ENCODE peak calls at places on chromosomes 6 and 20, in four cellular contexts. E is brain microvascular endothelial cell, R is SK-N-SH, J is mammary epithelial cell. F is an unnamed sample.

GRCh38 chr6:273441-274111 is 18.7 kb upstream of the DUSP22 start:
- DNase-seq in E (no peak), J (no peak), R (no peak), F (no peak)

GRCh38 chr6:167668019-167668753 is 158.5 kb upstream of the AFDN start:
- DNase-seq in J (no peak), E (no peak), R (no peak), F (peak)

GRCh38 chr6:159852877-159853276 is 37.9 kb upstream of the MAS1 start:
- DNase-seq in E (no peak), R (no peak), J (no peak), F (no peak)

GRCh38 chr6:3946779-3947178 is 97.6 kb downstream of the FAM50B start:
- DNase-seq in R (no peak), E (no peak), J (no peak), F (no peak)

GRCh38 chr6:14278436-14278835 is 160.9 kb downstream of the CD83 start:
- DNase-seq in J (no peak), R (no peak), E (no peak), F (no peak)

GRCh38 chr6:16999486-17000436 is 102.1 kb upstream of the STMND1 start:
- DNase-seq in J (peak), R (no peak), E (no peak), F (no peak)

GRCh38 chr6:1630212-1630770 is 20.6 kb downstream of the FOXC1 start:
- DNase-seq in E (no peak), J (no peak), R (no peak), F (no peak)

GRCh38 chr6:163579111-163579879 is 164.8 kb downstream of the QKI start:
- DNase-seq in J (no peak), R (no peak), E (no peak), F (no peak)

GRCh38 chr20:57959589-57959988 is 249.8 kb upstream of the PMEPA1 start:
- DNase-seq in R (no peak), E (no peak), J (no peak), F (no peak)

GRCh38 chr6:112258636-112259336 is 4.4 kb upstream of the LAMA4 start:
- DNase-seq in R (no peak), J (no peak), E (no peak), F (no peak)

GRCh38 chr20:47205577-47206123 is 150.8 kb downstream of the ZMYND8 start:
- DNase-seq in E (peak), R (peak), J (peak), F (peak)

GRCh38 chr6:84260186-84260585 is 32.7 kb upstream of the CEP162 start:
- DNase-seq in J (no peak), R (no peak), E (no peak), F (peak)

GRCh38 chr6:121522265-121522664 is 86.8 kb downstream of the GJA1 start:
- DNase-seq in J (peak), E (peak), R (no peak), F (no peak)

GRCh38 chr20:47031028-47031427 is 136.4 kb downstream of the EYA2 start:
- DNase-seq in J (no peak), R (no peak), E (no peak), F (no peak)

GRCh38 chr20:4898282-4898681 is 103.0 kb downstream of the SLC23A2 start:
- DNase-seq in R (no peak), J (peak), E (peak), F (peak)

GRCh38 chr20:13432126-13432525 is 206.6 kb downstream of the TASP1 start:
- DNase-seq in E (no peak), R (no peak), J (no peak), F (no peak)

GRCh38 chr20:37381621-37382538 is 35.9 kb downstream of the SRC start:
- DNase-seq in J (no peak), E (no peak), R (peak), F (no peak)

GRCh38 chr6:167441653-167442644 is 117.1 kb downstream of the TTLL2 start:
- DNase-seq in E (no peak), R (peak), J (no peak), F (no peak)

GRCh38 chr20:61536671-61537070 is 284.6 kb downstream of the CDH4 start:
- DNase-seq in R (no peak), J (no peak), E (no peak), F (no peak)

GRCh38 chr20:54668271-54669053 is 193.1 kb downstream of the DOK5 start:
- DNase-seq in R (peak), E (no peak), J (no peak), F (peak)
- TF ChIP-seq CTCF in R (peak), E (peak), J (peak), F (peak)

GRCh38 chr6:170522565-170523183 is 30.4 kb downstream of the PSMB1 start:
- DNase-seq in E (no peak), R (peak), J (no peak), F (peak)
- TF ChIP-seq CTCF in E (peak), R (peak), J (peak), F (peak)

GRCh38 chr20:32439132-32439829 is 81.2 kb downstream of the ASXL1 start:
- DNase-seq in J (no peak), E (peak), R (no peak), F (no peak)
- TF ChIP-seq CTCF in J (no peak), E (peak), R (no peak), F (no peak)

GRCh38 chr6:89282749-89283148 is 32.4 kb downstream of the GABRR2 start:
- DNase-seq in E (no peak), R (no peak), J (no peak), F (no peak)

GRCh38 chr6:89284963-89285735 is 29.9 kb downstream of the GABRR2 start:
- DNase-seq in E (no peak), R (no peak), J (no peak), F (no peak)

GRCh38 chr6:89284081-89284480 is 31.0 kb downstream of the GABRR2 start:
- DNase-seq in E (no peak), J (no peak), R (no peak), F (no peak)

GRCh38 chr6:89278956-89279355 is 36.1 kb downstream of the GABRR2 start:
- DNase-seq in E (no peak), J (no peak), R (no peak), F (no peak)

GRCh38 chr6:89281779-89282246 is 33.3 kb downstream of the GABRR2 start:
- DNase-seq in E (peak), R (peak), J (peak), F (peak)
- TF ChIP-seq CTCF in E (peak), R (peak), J (peak), F (peak)

GRCh38 chr6:148524509-148524908 is 181.9 kb downstream of the SASH1 start:
- DNase-seq in J (no peak), E (peak), R (no peak), F (no peak)

GRCh38 chr6:148524976-148525375 is 182.3 kb downstream of the SASH1 start:
- DNase-seq in J (no peak), R (no peak), E (peak), F (no peak)

GRCh38 chr6:148525453-148525852 is 182.8 kb downstream of the SASH1 start:
- DNase-seq in J (no peak), E (peak), R (no peak), F (no peak)

GRCh38 chr6:148523051-148523450 is 180.4 kb downstream of the SASH1 start:
- DNase-seq in E (peak), R (no peak), J (no peak), F (no peak)

GRCh38 chr6:148523551-148523950 is 180.9 kb downstream of the SASH1 start:
- DNase-seq in J (no peak), R (no peak), E (no peak), F (no peak)
- TF ChIP-seq CTCF in J (no peak), R (no peak), E (no peak), F (no peak)

DNA sequence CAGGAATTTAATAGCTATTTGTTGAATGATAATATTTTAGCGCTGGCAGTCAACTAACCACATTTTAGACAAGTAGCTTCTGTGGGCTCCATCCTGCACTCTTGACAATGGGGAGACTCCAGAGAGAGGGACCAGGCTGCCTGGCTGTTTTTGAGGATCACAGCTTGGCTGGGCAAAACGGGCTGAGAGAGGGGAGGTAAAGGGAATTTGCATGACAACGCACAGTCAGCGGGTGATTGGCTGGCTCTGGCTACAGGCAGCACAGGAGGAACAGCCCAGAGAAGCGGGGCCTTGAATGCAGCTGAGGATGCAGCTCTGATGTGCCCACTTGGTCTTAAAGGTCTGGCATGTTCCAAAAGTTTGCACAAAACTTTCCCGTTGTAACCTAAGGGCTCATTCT is 41.2 kb downstream of the LRFN2 start:
- DNase-seq in J (no peak), E (no peak), R (no peak), F (peak)
- TF ChIP-seq CTCF in J (no peak), E (no peak), R (no peak), F (no peak)

GRCh38 chr6:82246802-82247633 is 526 bp downstream of the IBTK start:
- DNase-seq in J (peak), E (peak), R (peak), F (peak)
- TF ChIP-seq CTCF in J (peak), E (no peak), R (peak), F (no peak)

DNA sequence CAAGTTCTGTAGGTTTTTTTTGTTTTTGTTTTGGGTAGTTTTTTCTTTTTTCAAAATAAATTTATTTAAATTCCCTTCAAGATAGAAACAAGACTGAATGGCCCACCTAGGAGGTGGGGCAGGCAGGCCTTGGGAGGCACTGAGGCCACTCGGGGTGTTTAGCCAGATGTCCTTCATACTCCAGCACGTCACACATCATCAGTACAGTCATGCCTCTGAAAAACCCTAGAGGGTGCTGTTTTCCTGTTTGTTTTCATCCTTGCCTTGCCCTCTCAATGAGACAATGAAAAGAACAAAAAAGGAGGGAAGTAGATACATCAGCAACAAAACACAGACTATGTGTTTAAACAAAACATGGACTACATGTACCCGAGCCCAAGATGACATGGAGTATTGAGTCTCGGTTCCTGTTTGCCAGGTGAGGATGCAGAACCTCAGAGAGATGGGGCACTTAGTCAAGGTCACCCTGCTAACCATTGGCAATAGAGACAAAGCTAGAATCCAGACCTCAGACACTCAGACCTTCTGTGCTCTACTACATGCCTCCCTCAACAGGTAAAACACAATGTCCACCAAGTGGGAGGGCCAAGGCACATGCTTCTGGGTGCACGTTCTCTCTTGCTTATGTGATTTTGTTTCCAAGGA is 26.8 kb upstream of the CLIC5 start:
- DNase-seq in J (peak), R (peak), E (peak), F (no peak)
- TF ChIP-seq CTCF in J (peak), R (peak), E (peak), F (peak)

GRCh38 chr6:31825553-31825952 is 2.0 kb upstream of the HSPA1B start:
- DNase-seq in J (no peak), R (no peak), E (no peak), F (no peak)

GRCh38 chr6:31831350-31832215 is 4.0 kb downstream of the HSPA1B start:
- DNase-seq in E (no peak), J (peak), R (no peak), F (no peak)

GRCh38 chr6:31826793-31827285 is 699 bp upstream of the HSPA1B start:
- DNase-seq in E (no peak), R (no peak), J (no peak), F (peak)

GRCh38 chr6:31827286-31828079 is at the start of gene HSPA1B:
- DNase-seq in E (peak), J (peak), R (peak), F (peak)

DNA sequence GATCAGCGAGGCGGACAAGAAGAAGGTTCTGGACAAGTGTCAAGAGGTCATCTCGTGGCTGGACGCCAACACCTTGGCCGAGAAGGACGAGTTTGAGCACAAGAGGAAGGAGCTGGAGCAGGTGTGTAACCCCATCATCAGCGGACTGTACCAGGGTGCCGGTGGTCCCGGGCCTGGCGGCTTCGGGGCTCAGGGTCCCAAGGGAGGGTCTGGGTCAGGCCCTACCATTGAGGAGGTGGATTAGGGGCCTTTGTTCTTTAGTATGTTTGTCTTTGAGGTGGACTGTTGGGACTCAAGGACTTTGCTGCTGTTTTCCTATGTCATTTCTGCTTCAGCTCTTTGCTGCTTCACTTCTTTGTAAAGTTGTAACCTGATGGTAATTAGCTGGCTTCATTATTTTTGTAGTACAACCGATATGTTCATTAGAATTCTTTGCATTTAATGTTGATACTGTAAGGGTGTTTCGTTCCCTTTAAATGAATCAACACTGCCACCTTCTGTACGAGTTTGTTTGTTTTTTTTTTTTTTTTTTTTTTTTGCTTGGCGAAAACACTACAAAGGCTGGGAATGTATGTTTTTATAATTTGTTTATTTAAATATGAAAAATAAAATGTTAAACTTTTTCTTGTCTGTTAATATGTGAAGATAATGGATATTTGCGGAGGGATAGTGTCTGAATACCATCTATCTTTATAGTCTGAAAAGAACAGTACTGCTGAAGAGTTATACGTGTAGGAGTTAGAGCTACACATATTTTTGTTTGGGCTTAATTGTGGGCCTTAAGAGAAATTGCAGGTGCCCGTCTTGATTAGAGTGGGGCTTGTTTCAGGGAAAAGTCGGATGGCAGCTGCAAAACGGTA is 2.3 kb downstream of the HSPA1B start:
- DNase-seq in J (peak), E (no peak), R (no peak), F (no peak)
- TF ChIP-seq CTCF in J (peak), E (no peak), R (peak), F (peak)

F was measured in glutamatergic neuron.